ENCODE peak calls at places on chromosome 21, in seven cellular contexts. E is heart right ventricle, J is astrocyte, O is pancreas, Z is GM23248, L is H7, V is small intestine. G is an unnamed sample. For H3K27me3 and H3K36me3, the result is how much of the 10 kb centered on the place peaks cover.

GRCh38 chr21:27564684-27565280 is 597.9 kb upstream of the ADAMTS5 start:
- DNase-seq in L (peak), Z (peak), E (peak), O (no peak), V (peak), J (peak), G (peak)

GRCh38 chr21:18493420-18493819 is 89.8 kb upstream of the TMPRSS15 start:
- DNase-seq in O (no peak), E (no peak), V (no peak), Z (peak), L (no peak), J (peak), G (peak)

GRCh38 chr21:19864456-19864855 is 1133.8 kb upstream of the NCAM2 start:
- DNase-seq in O (no peak), Z (no peak), V (no peak), E (no peak), L (no peak), J (no peak), G (no peak)

GRCh38 chr21:16554522-16554921 is 824.7 kb downstream of the USP25 start:
- DNase-seq in L (peak), Z (no peak), O (no peak), J (no peak), E (peak), V (no peak), G (no peak)

GRCh38 chr21:38815060-38815405 is 9.3 kb downstream of the ETS2 start:
- DNase-seq in L (no peak), Z (peak), J (peak), E (no peak), V (peak), O (no peak), G (no peak)

GRCh38 chr21:16583567-16583966 is 853.8 kb downstream of the USP25 start:
- DNase-seq in O (no peak), V (no peak), J (no peak), L (no peak), Z (no peak), E (no peak), G (no peak)

GRCh38 chr21:28444131-28444530 is 548.5 kb downstream of the LTN1 start:
- DNase-seq in V (no peak), L (no peak), J (no peak), Z (peak), E (no peak), O (no peak), G (no peak)

GRCh38 chr21:26061437-26061836 is 109.1 kb downstream of the APP start:
- DNase-seq in V (no peak), J (no peak), L (no peak), Z (peak), O (no peak), E (no peak), G (no peak)

GRCh38 chr21:20004353-20004752 is 993.9 kb upstream of the NCAM2 start:
- DNase-seq in J (no peak), O (no peak), L (no peak), V (no peak), E (no peak), Z (no peak), G (no peak)

GRCh38 chr21:36209626-36210171 is 53.1 kb downstream of the DOP1B start:
- DNase-seq in E (no peak), O (no peak), J (peak), L (peak), V (peak), Z (peak), G (peak)

GRCh38 chr21:39123375-39123774 is 59.9 kb downstream of the PSMG1 start:
- DNase-seq in O (no peak), L (no peak), V (no peak), Z (no peak), J (no peak), E (no peak), G (no peak)

GRCh38 chr21:37509802-37510393 is 143.3 kb downstream of the DYRK1A start:
- DNase-seq in J (peak), E (no peak), L (no peak), V (no peak), O (no peak), Z (peak), G (no peak)

GRCh38 chr21:26846036-26846931 is 1.1 kb upstream of the ADAMTS1 start:
- DNase-seq in L (peak), E (peak), V (peak), O (peak), J (peak), Z (peak), G (peak)

GRCh38 chr21:39014751-39015150 is 168.5 kb downstream of the PSMG1 start:
- DNase-seq in L (no peak), Z (peak), E (no peak), V (no peak), O (no peak), J (peak), G (peak)

GRCh38 chr21:16037386-16037785 is 307.6 kb downstream of the USP25 start:
- DNase-seq in L (no peak), Z (no peak), O (no peak), E (no peak), V (no peak), J (peak), G (no peak)

GRCh38 chr21:38229260-38229877 is 27.4 kb upstream of the KCNJ15 start:
- DNase-seq in L (no peak), E (no peak), Z (no peak), V (no peak), J (no peak), O (no peak), G (no peak)

GRCh38 chr21:16072176-16072575 is 342.4 kb downstream of the USP25 start:
- DNase-seq in O (no peak), E (no peak), L (no peak), V (no peak), Z (no peak), J (no peak), G (no peak)

GRCh38 chr21:16587141-16587570 is 857.4 kb downstream of the USP25 start:
- DNase-seq in J (peak), E (peak), O (peak), Z (peak), L (no peak), V (no peak), G (peak)

GRCh38 chr21:17491716-17492414 is 21.0 kb upstream of the CXADR start:
- DNase-seq in J (peak), L (no peak), E (no peak), O (no peak), V (no peak), Z (peak), G (peak)

GRCh38 chr21:13368200-13368599 is 241.4 kb upstream of the POTED start:
- DNase-seq in L (no peak), V (no peak), E (no peak), O (no peak), J (no peak), Z (no peak), G (no peak)

GRCh38 chr21:36583591-36583990 is 103.7 kb upstream of the CLDN14 start:
- DNase-seq in O (no peak), L (no peak), V (no peak), J (no peak), E (no peak), Z (no peak), G (no peak)

GRCh38 chr21:16169102-16169511 is 439.3 kb downstream of the USP25 start:
- DNase-seq in O (no peak), J (peak), E (no peak), L (no peak), Z (peak), V (no peak), G (no peak)

GRCh38 chr21:36571556-36571955 is 91.6 kb upstream of the CLDN14 start:
- DNase-seq in J (no peak), Z (no peak), O (no peak), E (no peak), V (no peak), L (no peak), G (no peak)

GRCh38 chr21:27108228-27108627 is 141.3 kb upstream of the ADAMTS5 start:
- DNase-seq in V (no peak), O (no peak), Z (peak), J (peak), E (no peak), L (no peak), G (no peak)

GRCh38 chr21:16488042-16488441 is 758.3 kb downstream of the USP25 start:
- DNase-seq in O (no peak), L (no peak), J (no peak), Z (no peak), V (no peak), E (no peak), G (no peak)

GRCh38 chr21:22552390-22552789 is 1554.2 kb downstream of the NCAM2 start:
- DNase-seq in J (no peak), Z (no peak), O (no peak), V (no peak), L (no peak), E (no peak), G (no peak)

GRCh38 chr21:36859744-36860501 is 106.5 kb downstream of the HLCS start:
- DNase-seq in V (peak), O (peak), Z (peak), J (no peak), E (peak), L (peak), G (peak)

GRCh38 chr21:21000576-21001175 is 2.5 kb downstream of the NCAM2 start:
- DNase-seq in O (no peak), Z (no peak), L (no peak), E (no peak), V (no peak), J (no peak), G (no peak)

GRCh38 chr21:38679531-38679930 is 126.2 kb upstream of the ETS2 start:
- DNase-seq in J (peak), E (no peak), Z (peak), V (no peak), O (no peak), L (no peak), G (peak)

GRCh38 chr21:29091032-29091431 is 17.6 kb upstream of the CCT8 start:
- DNase-seq in O (no peak), Z (peak), V (no peak), J (peak), L (no peak), E (no peak), G (no peak)

GRCh38 chr21:36697473-36698159 is 1.3 kb upstream of the SIM2 start:
- DNase-seq in Z (no peak), E (no peak), J (no peak), V (no peak), L (peak), O (peak), G (no peak)

GRCh38 chr21:29938968-29939858 is 583 bp downstream of the GRIK1 start:
- DNase-seq in V (no peak), J (peak), L (peak), Z (peak), O (peak), E (peak), G (peak)

GRCh38 chr21:25936776-25937175 is 202.0 kb downstream of the GABPA start:
- DNase-seq in V (no peak), L (no peak), J (peak), O (no peak), E (no peak), Z (no peak), G (no peak)

GRCh38 chr21:38850277-38850951 is 44.7 kb downstream of the ETS2 start:
- DNase-seq in V (no peak), J (no peak), L (no peak), E (no peak), O (no peak), Z (no peak), G (no peak)

GRCh38 chr21:37207441-37208009 is 59.6 kb downstream of the VPS26C start:
- DNase-seq in L (no peak), Z (peak), V (peak), J (peak), O (no peak), E (no peak), G (peak)

GRCh38 chr21:19029816-19030215 is 626.2 kb upstream of the TMPRSS15 start:
- DNase-seq in O (no peak), E (no peak), Z (no peak), L (no peak), J (no peak), V (no peak), G (no peak)

GRCh38 chr21:37560385-37560784 is 193.8 kb downstream of the DYRK1A start:
- DNase-seq in Z (no peak), E (peak), O (no peak), J (no peak), L (no peak), V (no peak), G (no peak)

GRCh38 chr21:19566975-19567374 is 1163.4 kb upstream of the TMPRSS15 start:
- DNase-seq in O (no peak), L (no peak), V (peak), Z (no peak), E (no peak), J (no peak), G (no peak)

GRCh38 chr21:42781150-42781980 is 98.0 kb downstream of the WDR4 start:
- DNase-seq in V (peak), E (no peak), J (no peak), Z (peak), O (peak), L (peak), G (no peak)
- H3K27me3 ChIP-seq in V (under half), E (under half), J (under half), Z (half or more), O (under half), L (under half), G (half or more)

DNA sequence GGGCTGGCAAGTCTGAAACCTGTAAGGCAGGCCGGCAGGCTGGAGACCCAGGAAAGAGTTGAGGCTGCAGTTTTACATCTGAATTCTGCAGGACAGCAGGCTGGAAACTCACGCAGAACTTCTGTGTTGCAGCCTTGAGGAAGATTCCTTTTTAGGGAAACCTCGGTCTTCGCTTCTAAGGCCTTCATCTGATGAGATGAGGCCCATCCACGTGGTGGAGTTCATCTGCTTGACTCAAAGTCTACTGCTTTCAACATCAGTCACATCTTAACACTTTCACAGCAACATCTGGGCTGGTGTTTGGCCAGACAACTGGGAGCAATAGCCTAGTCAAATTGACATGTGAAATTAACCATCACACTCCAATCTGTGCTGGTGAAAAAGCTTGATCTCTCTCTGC is 57.1 kb downstream of the EVA1C start:
- DNase-seq in Z (no peak), O (no peak), L (no peak), E (no peak), V (no peak), J (no peak), G (no peak)
- H3K36me3 ChIP-seq in Z (under half), O (under half), L (under half), E (half or more), V (under half), J (under half), G (under half)

GRCh38 chr21:34887729-34888568 is 161.2 kb downstream of the RUNX1 start:
- DNase-seq in Z (peak), O (peak), E (peak), J (peak), L (peak), V (peak), G (peak)

GRCh38 chr21:34885125-34885524 is 164.0 kb downstream of the RUNX1 start:
- DNase-seq in Z (peak), J (no peak), L (no peak), O (no peak), E (no peak), V (no peak), G (no peak)

GRCh38 chr21:34884346-34884929 is 164.7 kb downstream of the RUNX1 start:
- DNase-seq in V (no peak), O (no peak), E (no peak), J (no peak), Z (no peak), L (no peak), G (no peak)

GRCh38 chr21:34886554-34887385 is 162.3 kb downstream of the RUNX1 start:
- DNase-seq in J (no peak), Z (peak), O (peak), L (peak), V (peak), E (peak), G (peak)

DNA sequence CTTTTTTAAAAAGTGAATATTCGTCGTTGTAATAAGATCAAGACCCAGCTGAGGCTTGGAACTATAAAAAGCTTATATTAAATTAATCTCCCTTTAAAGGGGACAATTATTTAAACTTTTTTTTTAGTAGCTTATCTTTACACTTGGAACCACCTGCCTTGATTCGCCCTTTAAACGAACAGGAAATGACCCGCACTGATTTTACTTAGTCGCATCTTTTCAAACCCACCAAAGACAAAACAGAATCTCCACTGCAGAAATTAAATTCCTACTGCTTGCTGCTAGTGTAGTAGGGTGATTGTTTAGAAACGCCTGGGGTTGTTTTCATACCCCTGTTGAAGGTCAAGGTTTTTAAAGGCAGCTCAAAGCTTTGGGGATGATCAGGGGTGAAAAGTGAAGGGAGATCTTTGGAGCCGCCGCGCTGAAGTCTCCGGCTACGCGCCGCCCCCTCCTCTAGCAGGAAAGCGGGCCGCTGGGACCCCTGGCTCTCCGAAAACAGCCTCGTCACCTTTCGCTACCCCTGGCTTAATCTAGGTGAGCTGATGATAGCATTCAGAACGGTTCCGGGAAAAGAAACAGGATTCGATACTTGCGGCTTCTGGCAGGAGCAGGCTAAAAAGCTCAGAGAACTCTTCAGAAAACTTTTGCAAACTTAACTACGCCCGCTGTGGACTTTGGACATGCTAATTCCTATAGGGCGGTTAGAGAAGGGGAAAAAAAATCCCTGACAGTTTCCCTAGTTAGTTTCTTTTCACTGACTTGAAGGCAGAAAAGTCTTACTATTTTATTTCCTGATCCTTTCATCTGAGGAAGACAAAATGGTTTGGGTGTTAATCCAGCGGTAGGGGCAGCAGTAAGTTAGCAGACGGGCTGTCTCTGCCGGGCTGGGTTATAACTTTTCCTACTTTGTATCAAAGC is 163.2 kb downstream of the RUNX1 start:
- DNase-seq in Z (peak), L (peak), J (no peak), V (peak), E (no peak), O (no peak), G (no peak)
- H3K27me3 ChIP-seq in Z (under half), L (half or more), J (under half), V (under half), E (under half), O (under half), G (under half)

GRCh38 chr21:41079159-41079558 is 88.8 kb upstream of the BACE2 start:
- DNase-seq in E (no peak), V (no peak), Z (no peak), O (no peak), J (no peak), L (no peak), G (no peak)
- H3K36me3 ChIP-seq in E (under half), V (under half), Z (under half), O (under half), J (under half), L (under half), G (under half)

DNA sequence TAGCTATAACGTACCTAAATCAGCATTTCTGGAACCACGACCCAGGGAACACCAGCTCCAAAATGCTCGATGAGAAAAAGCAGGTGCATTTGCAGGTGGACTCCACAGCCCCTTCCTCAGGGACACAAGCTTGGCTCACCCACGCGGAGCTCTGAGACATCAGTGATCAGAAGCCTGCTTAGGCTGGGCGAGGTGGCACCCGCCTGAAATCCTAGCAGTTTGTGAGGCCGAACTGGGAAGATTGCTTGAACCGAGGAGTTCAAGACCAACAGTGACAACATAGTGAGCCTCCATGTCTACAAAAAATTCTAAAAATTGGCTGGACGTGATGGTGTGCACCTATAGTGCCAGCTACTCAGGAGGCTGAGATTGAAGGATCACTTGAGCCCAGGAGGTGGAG is 2.5 kb upstream of the TSPEAR start:
- DNase-seq in V (no peak), O (no peak), J (no peak), E (no peak), L (peak), Z (no peak), G (no peak)
- H3K27me3 ChIP-seq in V (under half), O (under half), J (half or more), E (under half), L (half or more), Z (half or more), G (half or more)

GRCh38 chr21:46545363-46545762 is 59.5 kb downstream of the S100B start:
- DNase-seq in L (peak), E (no peak), V (no peak), Z (peak), J (no peak), O (no peak), G (no peak)

GRCh38 chr21:46544824-46545223 is 60.1 kb downstream of the S100B start:
- DNase-seq in V (no peak), O (no peak), L (no peak), Z (no peak), J (no peak), E (no peak), G (no peak)

GRCh38 chr21:46546799-46547198 is 58.1 kb downstream of the S100B start:
- DNase-seq in Z (no peak), E (no peak), J (no peak), O (no peak), L (peak), V (no peak), G (no peak)

GRCh38 chr21:46544003-46544402 is 60.9 kb downstream of the S100B start:
- DNase-seq in Z (no peak), O (no peak), L (peak), V (no peak), J (no peak), E (no peak), G (no peak)

DNA sequence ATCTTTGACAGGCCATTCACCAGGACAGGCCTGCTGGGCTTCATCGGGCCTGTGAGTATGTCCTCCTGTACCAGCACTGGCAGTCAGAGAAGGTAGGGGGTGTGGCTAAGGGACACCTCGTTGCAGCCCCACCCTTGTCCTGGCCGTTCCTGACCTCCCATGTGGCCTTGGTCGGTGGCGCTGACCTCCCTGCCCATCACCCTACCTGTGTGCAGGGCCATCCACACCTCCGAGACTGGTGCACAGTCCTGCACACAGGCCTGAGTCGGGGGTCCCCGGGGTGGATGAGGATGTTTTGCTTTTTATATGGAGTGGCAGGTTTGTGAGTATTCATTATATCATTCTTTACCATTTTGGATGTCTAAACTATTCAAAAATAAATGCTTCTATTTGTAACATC is 59.0 kb downstream of the S100B start:
- DNase-seq in Z (no peak), J (no peak), O (no peak), V (no peak), E (no peak), L (peak), G (no peak)
- H3K36me3 ChIP-seq in Z (under half), J (under half), O (under half), V (under half), E (half or more), L (under half), G (half or more)

GRCh38 chr21:15005391-15005790 is 59.4 kb downstream of the NRIP1 start:
- DNase-seq in V (no peak), J (no peak), L (peak), E (no peak), O (no peak), Z (peak), G (no peak)

GRCh38 chr21:15006594-15007230 is 58.1 kb downstream of the NRIP1 start:
- DNase-seq in O (no peak), L (no peak), V (no peak), Z (no peak), J (no peak), E (no peak), G (no peak)

GRCh38 chr21:15009964-15010363 is 54.8 kb downstream of the NRIP1 start:
- DNase-seq in Z (peak), V (no peak), J (peak), L (no peak), E (no peak), O (no peak), G (peak)

GRCh38 chr21:15010645-15011044 is 54.2 kb downstream of the NRIP1 start:
- DNase-seq in O (no peak), Z (no peak), V (no peak), J (peak), E (no peak), L (no peak), G (no peak)

GRCh38 chr21:15007716-15008296 is 57.0 kb downstream of the NRIP1 start:
- DNase-seq in O (no peak), V (no peak), J (no peak), L (no peak), E (no peak), Z (no peak), G (no peak)
- H3K27me3 ChIP-seq in O (under half), V (under half), J (under half), L (under half), E (under half), Z (under half), G (under half)